ENCODE peak calls at places on chromosomes 5 and 9, in ten cellular contexts. F, V, G, X, M, J, S, L, B and D are unnamed samples. For H3K4me1, the result is how much of the 10 kb centered on the place peaks cover.

GRCh38 chr5:89967806-89968444 is 441.6 kb downstream of the CETN3 start:
- DNase-seq in M (no peak), G (no peak), V (no peak), B (no peak), S (no peak), F (no peak), X (no peak), J (no peak), L (no peak), D (peak)

GRCh38 chr5:8570529-8570928 is 701.6 kb downstream of the MTRR start:
- DNase-seq in J (no peak), X (no peak), L (no peak), B (no peak), M (no peak), F (no peak), V (no peak), G (no peak), S (no peak), D (no peak)

GRCh38 chr9:10250200-10250599 is 362.6 kb downstream of the PTPRD start:
- DNase-seq in J (no peak), G (no peak), B (no peak), S (no peak), X (no peak), L (no peak), V (no peak), F (no peak), M (no peak), D (no peak)

GRCh38 chr5:151037561-151038291 is 17.3 kb downstream of the GPX3 start:
- DNase-seq in B (no peak), J (peak), V (no peak), L (peak), M (no peak), G (peak), F (no peak), X (peak), S (no peak), D (no peak)

GRCh38 chr9:37512439-37512838 is 26.7 kb downstream of the POLR1E start:
- DNase-seq in X (no peak), S (no peak), M (no peak), F (no peak), J (no peak), G (no peak), V (no peak), B (no peak), L (no peak), D (no peak)

GRCh38 chr5:141211-141610 is 49.2 kb downstream of the PLEKHG4B start:
- DNase-seq in M (no peak), X (no peak), G (no peak), F (no peak), S (no peak), B (no peak), L (no peak), V (no peak), J (no peak), D (no peak)

GRCh38 chr9:111399772-111400563 is 69.9 kb upstream of the OR2K2 start:
- DNase-seq in J (no peak), M (no peak), G (no peak), B (peak), L (no peak), S (no peak), X (no peak), V (peak), F (no peak), D (peak)

GRCh38 chr9:111965566-111966019 is 69.0 kb downstream of the UGCG start:
- DNase-seq in X (no peak), M (no peak), J (no peak), S (no peak), V (no peak), G (no peak), F (no peak), B (peak), L (no peak), D (no peak)

GRCh38 chr9:68416891-68417570 is 60.6 kb downstream of the PGM5 start:
- DNase-seq in X (no peak), V (no peak), B (peak), S (no peak), G (no peak), F (no peak), L (no peak), M (no peak), J (no peak), D (peak)

GRCh38 chr9:137650259-137650658 is 31.5 kb downstream of the EHMT1 start:
- DNase-seq in J (no peak), B (no peak), S (no peak), L (no peak), G (no peak), X (no peak), M (no peak), V (no peak), F (no peak), D (no peak)

GRCh38 chr5:155485344-155485743 is 471.8 kb downstream of the KIF4B start:
- DNase-seq in S (no peak), V (no peak), M (no peak), B (no peak), F (no peak), L (no peak), X (no peak), G (no peak), J (no peak), D (no peak)

GRCh38 chr5:14250094-14250777 is 107.1 kb downstream of the TRIO start:
- DNase-seq in J (peak), B (peak), G (peak), M (no peak), S (no peak), X (peak), V (no peak), L (peak), F (peak), D (no peak)

GRCh38 chr9:114720296-114720695 is 38.3 kb upstream of the TEX48 start:
- DNase-seq in F (no peak), S (no peak), V (no peak), X (no peak), J (no peak), G (no peak), L (no peak), M (no peak), B (no peak), D (peak)

GRCh38 chr5:51961154-51961562 is 577.9 kb downstream of the ISL1 start:
- DNase-seq in S (no peak), G (no peak), B (no peak), V (no peak), M (no peak), L (no peak), J (no peak), F (no peak), X (no peak), D (no peak)

GRCh38 chr9:13648676-13649075 is 369.2 kb upstream of the MPDZ start:
- DNase-seq in J (no peak), B (no peak), L (no peak), X (no peak), G (no peak), S (no peak), V (no peak), F (no peak), M (no peak), D (no peak)

GRCh38 chr9:124296094-124296493 is 38.3 kb downstream of the NEK6 start:
- DNase-seq in F (no peak), X (no peak), V (no peak), S (no peak), G (no peak), M (no peak), J (no peak), L (no peak), B (no peak), D (no peak)

GRCh38 chr5:252546-252945 is 18.9 kb upstream of the PDCD6 start:
- DNase-seq in X (no peak), F (no peak), J (no peak), M (no peak), B (no peak), L (no peak), G (no peak), S (no peak), V (no peak), D (no peak)

GRCh38 chr5:163503106-163504090 is 2.0 kb upstream of the MAT2B start:
- DNase-seq in B (peak), S (peak), J (peak), M (peak), X (peak), F (peak), G (peak), V (peak), L (peak), D (peak)

GRCh38 chr5:167699434-167699833 is 592.0 kb upstream of the WWC1 start:
- DNase-seq in S (no peak), G (no peak), X (no peak), M (no peak), F (no peak), V (no peak), B (peak), L (no peak), J (no peak), D (peak)

GRCh38 chr5:155624597-155625241 is 611.2 kb downstream of the KIF4B start:
- DNase-seq in G (no peak), J (no peak), B (no peak), M (no peak), S (no peak), F (no peak), L (no peak), V (no peak), X (no peak), D (no peak)

GRCh38 chr5:140925806-140926205 is 293 bp upstream of the PCDHAC1 start:
- DNase-seq in F (no peak), X (no peak), M (no peak), S (no peak), G (no peak), V (no peak), B (no peak), L (no peak), J (no peak), D (no peak)

GRCh38 chr5:140926211-140926902 is at the start of gene PCDHAC1:
- DNase-seq in F (peak), B (peak), M (no peak), V (peak), J (peak), S (peak), L (peak), G (peak), X (peak), D (peak)

GRCh38 chr5:140926903-140927573 is 939 bp downstream of the PCDHAC1 start:
- DNase-seq in S (no peak), G (peak), V (no peak), X (peak), F (peak), M (no peak), B (peak), L (peak), J (no peak), D (peak)
- H3K4me3 ChIP-seq in S (no peak), G (peak), V (peak), X (peak), F (peak), M (peak), B (peak), L (peak), J (peak), D (peak)

DNA sequence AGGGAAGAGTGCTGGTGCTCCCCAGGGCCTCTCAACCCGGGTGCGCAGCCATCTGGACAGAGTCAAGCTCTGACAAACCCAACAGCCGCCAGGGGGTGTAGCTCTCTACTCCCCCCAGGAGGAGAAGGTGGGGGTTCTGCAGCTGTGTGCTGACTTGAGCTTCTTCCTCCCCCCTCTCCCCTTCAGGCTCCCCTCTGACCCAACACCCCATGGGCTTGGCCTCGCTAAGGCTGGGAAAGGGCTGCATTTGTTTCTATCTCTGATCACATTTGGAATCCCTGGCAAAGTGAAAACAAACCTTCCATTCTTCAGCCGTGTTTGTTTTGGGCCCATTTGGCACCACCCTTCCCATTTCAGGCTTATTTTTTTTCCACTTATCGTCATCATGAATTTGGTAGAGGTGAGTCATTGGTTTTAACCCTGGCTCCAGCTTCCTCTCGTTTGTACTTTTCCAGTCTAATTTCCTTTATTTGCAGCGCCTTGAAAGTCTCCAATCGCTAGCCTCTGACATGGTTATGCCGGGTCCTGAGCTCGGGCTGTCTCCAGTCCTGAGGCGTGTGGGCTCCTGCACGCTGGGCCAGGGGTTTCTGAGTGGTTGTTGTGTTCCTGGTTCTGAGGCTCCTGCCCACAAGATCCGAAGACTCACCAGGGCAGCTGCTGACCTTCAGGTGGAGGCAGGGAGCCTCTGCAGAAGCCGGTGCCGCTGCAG is 36.1 kb downstream of the DAP start:
- DNase-seq in B (peak), X (peak), F (peak), S (no peak), M (no peak), G (peak), L (peak), J (peak), V (peak), D (peak)
- H3K27ac ChIP-seq in B (peak), X (peak), F (peak), S (no peak), M (no peak), G (peak), L (peak), J (peak), V (peak), D (no peak)

GRCh38 chr9:127934248-127934647 is 3.4 kb downstream of the DPM2 start:
- DNase-seq in L (peak), M (no peak), J (no peak), B (no peak), V (no peak), F (no peak), G (no peak), S (no peak), X (no peak), D (no peak)

GRCh38 chr9:127928232-127929043 is 2.1 kb downstream of the PIP5KL1 start:
- DNase-seq in B (peak), F (no peak), G (no peak), S (no peak), V (no peak), L (no peak), M (no peak), X (no peak), J (no peak), D (no peak)

GRCh38 chr9:127930298-127931091 is at the start of gene PIP5KL1:
- DNase-seq in F (peak), M (peak), V (peak), L (peak), G (peak), J (peak), S (peak), B (peak), X (peak), D (peak)

GRCh38 chr9:127929044-127929979 is 1.3 kb downstream of the PIP5KL1 start:
- DNase-seq in S (no peak), X (no peak), F (no peak), V (no peak), M (no peak), J (no peak), G (no peak), L (no peak), B (no peak), D (no peak)

GRCh38 chr9:127931092-127931881 is 710 bp upstream of the PIP5KL1 start:
- DNase-seq in J (no peak), V (no peak), X (no peak), L (peak), S (no peak), M (no peak), G (no peak), F (no peak), B (peak), D (no peak)
- H3K4me1 ChIP-seq in J (under half), V (under half), X (under half), L (under half), S (half or more), M (under half), G (under half), F (under half), B (half or more), D (under half)

DNA sequence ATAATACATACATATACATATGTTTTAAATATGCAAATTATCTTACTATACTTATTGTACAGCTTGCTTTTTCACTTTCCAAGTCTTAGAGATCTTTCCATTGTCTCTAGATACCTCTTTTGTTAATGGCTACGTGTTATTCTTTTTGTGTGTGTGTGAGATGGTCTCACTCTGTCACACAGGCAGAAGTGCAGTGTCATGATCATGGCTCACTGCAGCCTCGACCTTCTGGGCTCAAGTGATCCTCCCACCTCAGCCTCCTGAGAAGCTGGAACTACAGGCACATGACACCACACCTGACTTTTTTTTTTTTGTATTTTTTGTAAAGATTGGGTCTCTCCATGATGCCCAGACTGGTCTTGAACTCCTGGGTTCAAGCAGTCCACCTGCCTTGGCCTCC is 2.8 kb downstream of the OSMR start:
- DNase-seq in V (no peak), M (no peak), F (no peak), J (no peak), X (no peak), S (no peak), L (no peak), B (no peak), G (no peak), D (no peak)
- H3K4me3 ChIP-seq in V (no peak), M (no peak), F (peak), J (peak), X (no peak), S (no peak), L (no peak), B (peak), G (peak), D (no peak)